ENCODE peak calls at places on chromosomes 4 and X, in five cellular contexts. One of them, this sample, is unnamed.

GRCh38 chrX:141652315-141652714 is 46.2 kb downstream of the SPANXD start:
- DNase-seq in dorsolateral prefrontal cortex: no peak
- DNase-seq in stimulated activated naive B cell treated with anti-CD40 and anti-IgM and Interleukin-4, amounts not matched to agents 10 μg/mL and 1 μg/mL and 100 μg/mL, for 72 hours: no peak
- DNase-seq in NCI-H1092: no peak
- DNase-seq in activated CD4-positive, alpha-beta T cell treated with anti-CD3 and anti-CD28 coated beads, Interleukin-2, amount 50 U/mL, for 1 hour: no peak
- DNase-seq in this sample: no peak

GRCh38 chr4:165991325-165992180 is 118.5 kb downstream of the TLL1 start:
- DNase-seq in NCI-H1092: no peak
- DNase-seq in dorsolateral prefrontal cortex: no peak
- DNase-seq in stimulated activated naive B cell treated with anti-CD40 and anti-IgM and Interleukin-4, amounts not matched to agents 10 μg/mL and 1 μg/mL and 100 μg/mL, for 72 hours: no peak
- DNase-seq in activated CD4-positive, alpha-beta T cell treated with anti-CD3 and anti-CD28 coated beads, Interleukin-2, amount 50 U/mL, for 1 hour: no peak
- DNase-seq in this sample: no peak

GRCh38 chr4:142563682-142564291 is 282.3 kb downstream of the INPP4B start:
- DNase-seq in dorsolateral prefrontal cortex: no peak
- DNase-seq in activated CD4-positive, alpha-beta T cell treated with anti-CD3 and anti-CD28 coated beads, Interleukin-2, amount 50 U/mL, for 1 hour: no peak
- DNase-seq in stimulated activated naive B cell treated with anti-CD40 and anti-IgM and Interleukin-4, amounts not matched to agents 10 μg/mL and 1 μg/mL and 100 μg/mL, for 72 hours: no peak
- DNase-seq in NCI-H1092: no peak
- DNase-seq in this sample: no peak

GRCh38 chr4:6369924-6370645 is 100.4 kb downstream of the WFS1 start:
- DNase-seq in stimulated activated naive B cell treated with anti-CD40 and anti-IgM and Interleukin-4, amounts not matched to agents 10 μg/mL and 1 μg/mL and 100 μg/mL, for 72 hours: no peak
- DNase-seq in dorsolateral prefrontal cortex: no peak
- DNase-seq in NCI-H1092: no peak
- DNase-seq in activated CD4-positive, alpha-beta T cell treated with anti-CD3 and anti-CD28 coated beads, Interleukin-2, amount 50 U/mL, for 1 hour: no peak
- DNase-seq in this sample: no peak

GRCh38 chrX:12446342-12447075 is 308.2 kb downstream of the FRMPD4 start:
- DNase-seq in stimulated activated naive B cell treated with anti-CD40 and anti-IgM and Interleukin-4, amounts not matched to agents 10 μg/mL and 1 μg/mL and 100 μg/mL, for 72 hours: no peak
- DNase-seq in NCI-H1092: no peak
- DNase-seq in dorsolateral prefrontal cortex: no peak
- DNase-seq in activated CD4-positive, alpha-beta T cell treated with anti-CD3 and anti-CD28 coated beads, Interleukin-2, amount 50 U/mL, for 1 hour: no peak
- DNase-seq in this sample: no peak

GRCh38 chrX:123990602-123991001 is 29.1 kb downstream of the STAG2 start:
- DNase-seq in NCI-H1092: no peak
- DNase-seq in dorsolateral prefrontal cortex: no peak
- DNase-seq in activated CD4-positive, alpha-beta T cell treated with anti-CD3 and anti-CD28 coated beads, Interleukin-2, amount 50 U/mL, for 1 hour: no peak
- DNase-seq in stimulated activated naive B cell treated with anti-CD40 and anti-IgM and Interleukin-4, amounts not matched to agents 10 μg/mL and 1 μg/mL and 100 μg/mL, for 72 hours: no peak
- DNase-seq in this sample: no peak

GRCh38 chr4:159766241-159766640 is 663.4 kb downstream of the RAPGEF2 start:
- DNase-seq in stimulated activated naive B cell treated with anti-CD40 and anti-IgM and Interleukin-4, amounts not matched to agents 10 μg/mL and 1 μg/mL and 100 μg/mL, for 72 hours: no peak
- DNase-seq in activated CD4-positive, alpha-beta T cell treated with anti-CD3 and anti-CD28 coated beads, Interleukin-2, amount 50 U/mL, for 1 hour: no peak
- DNase-seq in NCI-H1092: no peak
- DNase-seq in dorsolateral prefrontal cortex: no peak
- DNase-seq in this sample: no peak

GRCh38 chr4:186039697-186040096 is 29.3 kb upstream of the TLR3 start:
- DNase-seq in dorsolateral prefrontal cortex: no peak
- DNase-seq in stimulated activated naive B cell treated with anti-CD40 and anti-IgM and Interleukin-4, amounts not matched to agents 10 μg/mL and 1 μg/mL and 100 μg/mL, for 72 hours: no peak
- DNase-seq in activated CD4-positive, alpha-beta T cell treated with anti-CD3 and anti-CD28 coated beads, Interleukin-2, amount 50 U/mL, for 1 hour: no peak
- DNase-seq in NCI-H1092: no peak
- DNase-seq in this sample: no peak

GRCh38 chr4:113969935-113970334 is 9.5 kb downstream of the ARSJ start:
- DNase-seq in activated CD4-positive, alpha-beta T cell treated with anti-CD3 and anti-CD28 coated beads, Interleukin-2, amount 50 U/mL, for 1 hour: no peak
- DNase-seq in dorsolateral prefrontal cortex: no peak
- DNase-seq in NCI-H1092: no peak
- DNase-seq in stimulated activated naive B cell treated with anti-CD40 and anti-IgM and Interleukin-4, amounts not matched to agents 10 μg/mL and 1 μg/mL and 100 μg/mL, for 72 hours: no peak
- DNase-seq in this sample: no peak

GRCh38 chr4:176376032-176376614 is 56.4 kb downstream of the SPCS3 start:
- DNase-seq in stimulated activated naive B cell treated with anti-CD40 and anti-IgM and Interleukin-4, amounts not matched to agents 10 μg/mL and 1 μg/mL and 100 μg/mL, for 72 hours: no peak
- DNase-seq in activated CD4-positive, alpha-beta T cell treated with anti-CD3 and anti-CD28 coated beads, Interleukin-2, amount 50 U/mL, for 1 hour: no peak
- DNase-seq in NCI-H1092: no peak
- DNase-seq in dorsolateral prefrontal cortex: no peak
- DNase-seq in this sample: no peak

GRCh38 chr4:38495481-38495880 is 168.5 kb upstream of the KLF3 start:
- DNase-seq in NCI-H1092: no peak
- DNase-seq in activated CD4-positive, alpha-beta T cell treated with anti-CD3 and anti-CD28 coated beads, Interleukin-2, amount 50 U/mL, for 1 hour: no peak
- DNase-seq in stimulated activated naive B cell treated with anti-CD40 and anti-IgM and Interleukin-4, amounts not matched to agents 10 μg/mL and 1 μg/mL and 100 μg/mL, for 72 hours: no peak
- DNase-seq in dorsolateral prefrontal cortex: no peak
- DNase-seq in this sample: no peak

GRCh38 chrX:17769701-17770269 is 32.5 kb downstream of the SCML1 start:
- DNase-seq in dorsolateral prefrontal cortex: no peak
- DNase-seq in activated CD4-positive, alpha-beta T cell treated with anti-CD3 and anti-CD28 coated beads, Interleukin-2, amount 50 U/mL, for 1 hour: no peak
- DNase-seq in NCI-H1092: no peak
- DNase-seq in stimulated activated naive B cell treated with anti-CD40 and anti-IgM and Interleukin-4, amounts not matched to agents 10 μg/mL and 1 μg/mL and 100 μg/mL, for 72 hours: no peak
- DNase-seq in this sample: no peak

GRCh38 chr4:186554485-186554884 is 882 bp downstream of the MTNR1A start:
- DNase-seq in stimulated activated naive B cell treated with anti-CD40 and anti-IgM and Interleukin-4, amounts not matched to agents 10 μg/mL and 1 μg/mL and 100 μg/mL, for 72 hours: no peak
- DNase-seq in activated CD4-positive, alpha-beta T cell treated with anti-CD3 and anti-CD28 coated beads, Interleukin-2, amount 50 U/mL, for 1 hour: no peak
- DNase-seq in NCI-H1092: peak; percentile 32
- DNase-seq in dorsolateral prefrontal cortex: no peak
- DNase-seq in this sample: no peak

GRCh38 chr4:18689308-18689915 is 667.9 kb upstream of the LCORL start:
- DNase-seq in stimulated activated naive B cell treated with anti-CD40 and anti-IgM and Interleukin-4, amounts not matched to agents 10 μg/mL and 1 μg/mL and 100 μg/mL, for 72 hours: peak; percentile 2
- DNase-seq in activated CD4-positive, alpha-beta T cell treated with anti-CD3 and anti-CD28 coated beads, Interleukin-2, amount 50 U/mL, for 1 hour: peak; percentile 15
- DNase-seq in NCI-H1092: peak; percentile 54
- DNase-seq in dorsolateral prefrontal cortex: no peak
- DNase-seq in this sample: peak; percentile 24

GRCh38 chr4:83582289-83582756 is 46.4 kb downstream of the GPAT3 start:
- DNase-seq in activated CD4-positive, alpha-beta T cell treated with anti-CD3 and anti-CD28 coated beads, Interleukin-2, amount 50 U/mL, for 1 hour: no peak
- DNase-seq in dorsolateral prefrontal cortex: no peak
- DNase-seq in NCI-H1092: peak; percentile 34
- DNase-seq in stimulated activated naive B cell treated with anti-CD40 and anti-IgM and Interleukin-4, amounts not matched to agents 10 μg/mL and 1 μg/mL and 100 μg/mL, for 72 hours: peak; percentile 69
- DNase-seq in this sample: no peak

GRCh38 chr4:123807866-123808265 is 411.3 kb downstream of the SPRY1 start:
- DNase-seq in dorsolateral prefrontal cortex: no peak
- DNase-seq in NCI-H1092: no peak
- DNase-seq in activated CD4-positive, alpha-beta T cell treated with anti-CD3 and anti-CD28 coated beads, Interleukin-2, amount 50 U/mL, for 1 hour: no peak
- DNase-seq in stimulated activated naive B cell treated with anti-CD40 and anti-IgM and Interleukin-4, amounts not matched to agents 10 μg/mL and 1 μg/mL and 100 μg/mL, for 72 hours: no peak
- DNase-seq in this sample: no peak

GRCh38 chrX:118724775-118725174 is 2.6 kb upstream of the IL13RA1 start:
- DNase-seq in NCI-H1092: no peak
- DNase-seq in stimulated activated naive B cell treated with anti-CD40 and anti-IgM and Interleukin-4, amounts not matched to agents 10 μg/mL and 1 μg/mL and 100 μg/mL, for 72 hours: no peak
- DNase-seq in dorsolateral prefrontal cortex: no peak
- DNase-seq in activated CD4-positive, alpha-beta T cell treated with anti-CD3 and anti-CD28 coated beads, Interleukin-2, amount 50 U/mL, for 1 hour: no peak
- DNase-seq in this sample: no peak

GRCh38 chrX:123313486-123313885 is 129.4 kb downstream of the GRIA3 start:
- DNase-seq in activated CD4-positive, alpha-beta T cell treated with anti-CD3 and anti-CD28 coated beads, Interleukin-2, amount 50 U/mL, for 1 hour: no peak
- DNase-seq in NCI-H1092: no peak
- DNase-seq in dorsolateral prefrontal cortex: no peak
- DNase-seq in stimulated activated naive B cell treated with anti-CD40 and anti-IgM and Interleukin-4, amounts not matched to agents 10 μg/mL and 1 μg/mL and 100 μg/mL, for 72 hours: no peak
- DNase-seq in this sample: no peak

GRCh38 chrX:42715689-42716022 is 62.3 kb downstream of the PPP1R2C start:
- DNase-seq in NCI-H1092: no peak
- DNase-seq in stimulated activated naive B cell treated with anti-CD40 and anti-IgM and Interleukin-4, amounts not matched to agents 10 μg/mL and 1 μg/mL and 100 μg/mL, for 72 hours: no peak
- DNase-seq in dorsolateral prefrontal cortex: no peak
- DNase-seq in activated CD4-positive, alpha-beta T cell treated with anti-CD3 and anti-CD28 coated beads, Interleukin-2, amount 50 U/mL, for 1 hour: no peak
- DNase-seq in this sample: no peak

GRCh38 chr4:10926025-10926424 is 241.5 kb upstream of the CLNK start:
- DNase-seq in stimulated activated naive B cell treated with anti-CD40 and anti-IgM and Interleukin-4, amounts not matched to agents 10 μg/mL and 1 μg/mL and 100 μg/mL, for 72 hours: no peak
- DNase-seq in NCI-H1092: no peak
- DNase-seq in dorsolateral prefrontal cortex: no peak
- DNase-seq in activated CD4-positive, alpha-beta T cell treated with anti-CD3 and anti-CD28 coated beads, Interleukin-2, amount 50 U/mL, for 1 hour: no peak
- DNase-seq in this sample: no peak

GRCh38 chr4:40340034-40340433 is 4.9 kb downstream of the CHRNA9 start:
- DNase-seq in stimulated activated naive B cell treated with anti-CD40 and anti-IgM and Interleukin-4, amounts not matched to agents 10 μg/mL and 1 μg/mL and 100 μg/mL, for 72 hours: no peak
- DNase-seq in dorsolateral prefrontal cortex: no peak
- DNase-seq in NCI-H1092: no peak
- DNase-seq in activated CD4-positive, alpha-beta T cell treated with anti-CD3 and anti-CD28 coated beads, Interleukin-2, amount 50 U/mL, for 1 hour: no peak
- DNase-seq in this sample: no peak

GRCh38 chrX:73930300-73930699 is 367.3 kb downstream of the CHIC1 start:
- DNase-seq in stimulated activated naive B cell treated with anti-CD40 and anti-IgM and Interleukin-4, amounts not matched to agents 10 μg/mL and 1 μg/mL and 100 μg/mL, for 72 hours: no peak
- DNase-seq in dorsolateral prefrontal cortex: no peak
- DNase-seq in activated CD4-positive, alpha-beta T cell treated with anti-CD3 and anti-CD28 coated beads, Interleukin-2, amount 50 U/mL, for 1 hour: no peak
- DNase-seq in NCI-H1092: no peak
- DNase-seq in this sample: no peak

GRCh38 chr4:143558286-143558685 is 44.8 kb downstream of the SMARCA5 start:
- DNase-seq in NCI-H1092: no peak
- DNase-seq in activated CD4-positive, alpha-beta T cell treated with anti-CD3 and anti-CD28 coated beads, Interleukin-2, amount 50 U/mL, for 1 hour: no peak
- DNase-seq in dorsolateral prefrontal cortex: no peak
- DNase-seq in stimulated activated naive B cell treated with anti-CD40 and anti-IgM and Interleukin-4, amounts not matched to agents 10 μg/mL and 1 μg/mL and 100 μg/mL, for 72 hours: no peak
- DNase-seq in this sample: no peak

GRCh38 chr4:31408136-31408535 is 688.0 kb downstream of the PCDH7 start:
- DNase-seq in dorsolateral prefrontal cortex: no peak
- DNase-seq in stimulated activated naive B cell treated with anti-CD40 and anti-IgM and Interleukin-4, amounts not matched to agents 10 μg/mL and 1 μg/mL and 100 μg/mL, for 72 hours: no peak
- DNase-seq in NCI-H1092: no peak
- DNase-seq in activated CD4-positive, alpha-beta T cell treated with anti-CD3 and anti-CD28 coated beads, Interleukin-2, amount 50 U/mL, for 1 hour: no peak
- DNase-seq in this sample: no peak

GRCh38 chr4:69970071-69970470 is 4.5 kb upstream of the CSN2 start:
- DNase-seq in dorsolateral prefrontal cortex: no peak
- DNase-seq in activated CD4-positive, alpha-beta T cell treated with anti-CD3 and anti-CD28 coated beads, Interleukin-2, amount 50 U/mL, for 1 hour: no peak
- DNase-seq in NCI-H1092: no peak
- DNase-seq in stimulated activated naive B cell treated with anti-CD40 and anti-IgM and Interleukin-4, amounts not matched to agents 10 μg/mL and 1 μg/mL and 100 μg/mL, for 72 hours: no peak
- DNase-seq in this sample: no peak

GRCh38 chr4:40550900-40551546 is 78.6 kb downstream of the RBM47 start:
- DNase-seq in NCI-H1092: peak; percentile 55
- DNase-seq in dorsolateral prefrontal cortex: no peak
- DNase-seq in activated CD4-positive, alpha-beta T cell treated with anti-CD3 and anti-CD28 coated beads, Interleukin-2, amount 50 U/mL, for 1 hour: no peak
- DNase-seq in stimulated activated naive B cell treated with anti-CD40 and anti-IgM and Interleukin-4, amounts not matched to agents 10 μg/mL and 1 μg/mL and 100 μg/mL, for 72 hours: peak; percentile 19
- DNase-seq in this sample: peak; percentile 58

GRCh38 chrX:14013074-14013473 is 16.6 kb downstream of the GEMIN8 start:
- DNase-seq in NCI-H1092: no peak
- DNase-seq in activated CD4-positive, alpha-beta T cell treated with anti-CD3 and anti-CD28 coated beads, Interleukin-2, amount 50 U/mL, for 1 hour: no peak
- DNase-seq in dorsolateral prefrontal cortex: no peak
- DNase-seq in stimulated activated naive B cell treated with anti-CD40 and anti-IgM and Interleukin-4, amounts not matched to agents 10 μg/mL and 1 μg/mL and 100 μg/mL, for 72 hours: no peak
- DNase-seq in this sample: no peak

GRCh38 chr4:24752140-24752539 is 43.2 kb upstream of the SOD3 start:
- DNase-seq in activated CD4-positive, alpha-beta T cell treated with anti-CD3 and anti-CD28 coated beads, Interleukin-2, amount 50 U/mL, for 1 hour: no peak
- DNase-seq in stimulated activated naive B cell treated with anti-CD40 and anti-IgM and Interleukin-4, amounts not matched to agents 10 μg/mL and 1 μg/mL and 100 μg/mL, for 72 hours: no peak
- DNase-seq in NCI-H1092: no peak
- DNase-seq in dorsolateral prefrontal cortex: no peak
- DNase-seq in this sample: peak; percentile 25

GRCh38 chr4:17376205-17376604 is 135.7 kb downstream of the QDPR start:
- DNase-seq in dorsolateral prefrontal cortex: no peak
- DNase-seq in stimulated activated naive B cell treated with anti-CD40 and anti-IgM and Interleukin-4, amounts not matched to agents 10 μg/mL and 1 μg/mL and 100 μg/mL, for 72 hours: no peak
- DNase-seq in activated CD4-positive, alpha-beta T cell treated with anti-CD3 and anti-CD28 coated beads, Interleukin-2, amount 50 U/mL, for 1 hour: no peak
- DNase-seq in NCI-H1092: no peak
- DNase-seq in this sample: no peak

GRCh38 chr4:25861951-25862410 is 807 bp downstream of the SEL1L3 start:
- DNase-seq in dorsolateral prefrontal cortex: no peak
- DNase-seq in NCI-H1092: no peak
- DNase-seq in stimulated activated naive B cell treated with anti-CD40 and anti-IgM and Interleukin-4, amounts not matched to agents 10 μg/mL and 1 μg/mL and 100 μg/mL, for 72 hours: no peak
- DNase-seq in activated CD4-positive, alpha-beta T cell treated with anti-CD3 and anti-CD28 coated beads, Interleukin-2, amount 50 U/mL, for 1 hour: peak; percentile 8
- DNase-seq in this sample: peak; percentile 39

GRCh38 chr4:8392591-8393190 is 47.8 kb downstream of the ACOX3 start:
- DNase-seq in stimulated activated naive B cell treated with anti-CD40 and anti-IgM and Interleukin-4, amounts not matched to agents 10 μg/mL and 1 μg/mL and 100 μg/mL, for 72 hours: no peak
- DNase-seq in dorsolateral prefrontal cortex: no peak
- DNase-seq in NCI-H1092: no peak
- DNase-seq in activated CD4-positive, alpha-beta T cell treated with anti-CD3 and anti-CD28 coated beads, Interleukin-2, amount 50 U/mL, for 1 hour: no peak
- DNase-seq in this sample: no peak

GRCh38 chr4:48247142-48247877 is 22.3 kb downstream of the TEC start:
- DNase-seq in stimulated activated naive B cell treated with anti-CD40 and anti-IgM and Interleukin-4, amounts not matched to agents 10 μg/mL and 1 μg/mL and 100 μg/mL, for 72 hours: no peak
- DNase-seq in activated CD4-positive, alpha-beta T cell treated with anti-CD3 and anti-CD28 coated beads, Interleukin-2, amount 50 U/mL, for 1 hour: no peak
- DNase-seq in dorsolateral prefrontal cortex: no peak
- DNase-seq in NCI-H1092: no peak
- DNase-seq in this sample: no peak

GRCh38 chr4:24598025-24598424 is 13.7 kb upstream of the DHX15 start:
- DNase-seq in stimulated activated naive B cell treated with anti-CD40 and anti-IgM and Interleukin-4, amounts not matched to agents 10 μg/mL and 1 μg/mL and 100 μg/mL, for 72 hours: no peak
- DNase-seq in dorsolateral prefrontal cortex: no peak
- DNase-seq in NCI-H1092: no peak
- DNase-seq in activated CD4-positive, alpha-beta T cell treated with anti-CD3 and anti-CD28 coated beads, Interleukin-2, amount 50 U/mL, for 1 hour: no peak
- DNase-seq in this sample: no peak